ENCODE peak calls at places on chromosomes 5 and 9, in four cellular contexts. R is H1, D is HepG2, T is HCT116. Z is an unnamed sample.

GRCh38 chr9:33250458-33250995 is 10.6 kb downstream of the SPINK4 start:
- DNase-seq in R (no peak), T (no peak), D (no peak), Z (no peak)

GRCh38 chr9:83066771-83067170 is 3.8 kb upstream of the RASEF start:
- DNase-seq in D (no peak), R (no peak), T (no peak), Z (no peak)

GRCh38 chr9:121833061-121833460 is 181.6 kb downstream of the DAB2IP start:
- DNase-seq in D (no peak), T (no peak), R (no peak), Z (no peak)

GRCh38 chr5:143682221-143682620 is 129.7 kb upstream of the HMHB1 start:
- DNase-seq in R (no peak), T (no peak), D (no peak), Z (no peak)

GRCh38 chr9:122222741-122223140 is 6.0 kb downstream of the LHX6 start:
- DNase-seq in D (no peak), R (no peak), T (no peak), Z (no peak)

GRCh38 chr5:116271432-116271831 is 186.6 kb downstream of the COMMD10 start:
- DNase-seq in R (no peak), D (no peak), T (no peak), Z (no peak)

GRCh38 chr9:5549671-5550650 is 39.6 kb downstream of the PDCD1LG2 start:
- DNase-seq in D (no peak), R (no peak), T (no peak), Z (no peak)

GRCh38 chr5:34687269-34688011 is 31.3 kb downstream of the RAI14 start:
- DNase-seq in T (peak), D (no peak), R (no peak), Z (peak)

GRCh38 chr9:134778841-134779411 is 101.7 kb upstream of the FCN2 start:
- DNase-seq in T (peak), R (peak), D (peak), Z (peak)

GRCh38 chr5:38445374-38446028 is 110.9 kb downstream of the LIFR start:
- DNase-seq in T (no peak), D (no peak), R (no peak), Z (no peak)

GRCh38 chr9:112041536-112042243 is 133.4 kb downstream of the SUSD1 start:
- DNase-seq in R (peak), T (peak), D (peak), Z (no peak)

GRCh38 chr5:102902647-102903046 is 147.5 kb downstream of the PAM start:
- DNase-seq in T (no peak), R (no peak), D (no peak), Z (no peak)

GRCh38 chr9:121985792-121986494 is 107.2 kb downstream of the TTLL11 start:
- DNase-seq in D (no peak), T (no peak), R (no peak), Z (peak)

GRCh38 chr9:91949946-91950664 is at the start of gene ROR2:
- DNase-seq in R (no peak), D (no peak), T (peak), Z (peak)

GRCh38 chr5:72835633-72836032 is 19.2 kb downstream of the TNPO1 start:
- DNase-seq in T (no peak), R (no peak), D (no peak), Z (no peak)

GRCh38 chr5:21806943-21807342 is 1046.2 kb downstream of the CDH12 start:
- DNase-seq in R (no peak), D (no peak), T (no peak), Z (no peak)

GRCh38 chr5:88691945-88692868 is 190.8 kb downstream of the MEF2C start:
- DNase-seq in T (no peak), R (no peak), D (no peak), Z (no peak)
- TF ChIP-seq EZH2 in T (no peak), R (peak), D (no peak), Z (peak)

GRCh38 chr5:176575066-176575465 is 25.9 kb downstream of the CDHR2 start:
- DNase-seq in D (no peak), T (no peak), R (no peak), Z (no peak)
- TF ChIP-seq FOSL1 in D (no peak), T (no peak), R (no peak), Z (no peak)

GRCh38 chr9:77016526-77017504 is 2.6 kb upstream of the FOXB2 start:
- DNase-seq in D (no peak), T (no peak), R (no peak), Z (no peak)
- TF ChIP-seq EZH2 in D (no peak), T (no peak), R (peak), Z (no peak)

GRCh38 chr5:6404129-6404528 is 25.8 kb upstream of the MED10 start:
- DNase-seq in D (no peak), R (no peak), T (no peak), Z (no peak)
- TF ChIP-seq FOSL1 in D (no peak), R (no peak), T (no peak), Z (peak)

DNA sequence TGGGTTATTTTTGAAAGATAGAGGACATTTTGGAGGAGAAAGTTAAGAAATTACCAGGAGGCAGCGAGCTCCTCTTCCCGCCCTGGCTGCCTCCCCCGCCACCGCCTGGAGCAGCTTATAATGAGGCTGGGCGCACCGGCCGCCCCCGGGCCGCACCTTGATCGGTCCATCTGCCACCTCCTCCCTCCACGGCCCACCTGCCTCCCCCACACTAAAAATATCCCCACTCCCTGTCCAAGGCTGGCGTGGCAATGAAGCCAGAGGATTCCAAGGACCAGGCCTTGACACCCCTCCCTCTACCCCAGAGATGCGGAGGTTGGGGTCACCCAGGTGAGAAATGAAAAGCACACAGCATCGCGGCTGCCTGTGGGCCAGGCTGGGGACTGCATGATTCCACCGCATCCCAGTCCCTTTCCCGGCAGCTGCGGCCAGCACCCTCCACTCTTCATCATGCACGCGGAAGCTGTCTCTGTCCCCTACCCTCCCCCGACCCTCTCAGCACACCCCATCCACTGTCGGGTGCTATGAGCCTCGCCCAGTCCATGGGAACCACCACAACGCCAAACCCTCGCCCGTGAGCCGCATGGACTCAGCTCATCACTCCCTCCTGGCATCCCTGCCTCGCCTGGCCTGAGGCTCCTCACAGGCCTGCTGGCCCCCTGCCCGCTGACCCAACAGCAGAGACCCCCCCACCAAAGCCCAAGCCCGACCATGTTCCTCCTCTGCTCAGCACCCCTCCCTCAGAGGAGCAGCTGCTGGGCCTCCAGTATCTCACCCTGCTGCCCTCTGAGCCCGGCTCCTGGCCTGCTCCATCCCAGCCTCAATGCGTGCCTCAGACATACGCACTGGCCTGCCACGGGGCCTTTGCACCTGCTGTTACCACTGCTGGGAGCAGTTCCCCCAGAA is 50.0 kb downstream of the SARDH start:
- DNase-seq in R (no peak), D (no peak), T (no peak), Z (no peak)
- TF ChIP-seq EZH2 in R (no peak), D (no peak), T (no peak), Z (no peak)

GRCh38 chr5:150159741-150160179 is 4.1 kb upstream of the PDGFRB start:
- DNase-seq in T (no peak), D (no peak), R (no peak), Z (peak)
- TF ChIP-seq FOSL1 in T (no peak), D (no peak), R (no peak), Z (no peak)

Z was measured in K562.